ENCODE peak calls at places on chromosomes 11 and 22, in six cellular contexts. S is SW 1271, W is endothelial cell, L is progenitor cell of endocrine pancreas, F is globus pallidus, E is A549. Q is an unnamed sample.

GRCh38 chr22:36612458-36612857 is 83.5 kb upstream of the EIF3D start:
- DNase-seq in S (no peak), L (no peak), F (no peak), E (no peak), W (no peak), Q (no peak)

GRCh38 chr11:32187106-32187505 is 96.2 kb downstream of the RCN1 start:
- DNase-seq in F (no peak), S (no peak), E (no peak), W (no peak), L (no peak), Q (no peak)

GRCh38 chr11:64120951-64121569 is 44.9 kb downstream of the MACROD1 start:
- DNase-seq in L (no peak), F (no peak), W (no peak), S (no peak), E (peak), Q (no peak)

GRCh38 chr11:23875407-23875950 is 621.4 kb upstream of the LUZP2 start:
- DNase-seq in E (no peak), L (no peak), W (no peak), S (no peak), F (no peak), Q (no peak)

GRCh38 chr22:49827853-49828598 is at the start of gene BRD1:
- DNase-seq in W (peak), E (peak), L (no peak), S (peak), F (peak), Q (peak)

GRCh38 chr11:16902979-16903378 is 111.2 kb downstream of the PLEKHA7 start:
- DNase-seq in W (no peak), E (no peak), F (no peak), S (no peak), L (no peak), Q (no peak)

GRCh38 chr11:113351061-113351460 is 36.5 kb upstream of the ANKK1 start:
- DNase-seq in W (no peak), L (no peak), S (no peak), E (no peak), F (no peak), Q (no peak)

GRCh38 chr22:50071432-50072166 is 13.5 kb upstream of the TTLL8 start:
- DNase-seq in S (no peak), E (no peak), L (no peak), F (no peak), W (no peak), Q (no peak)

GRCh38 chr11:58769308-58769707 is 37.6 kb upstream of the GLYAT start:
- DNase-seq in E (no peak), S (no peak), L (no peak), W (no peak), F (no peak), Q (no peak)

GRCh38 chr22:50399751-50400331 is 56.7 kb downstream of the PPP6R2 start:
- DNase-seq in E (peak), F (peak), W (peak), S (peak), L (no peak), Q (peak)

GRCh38 chr11:69062873-69063665 is 14.3 kb downstream of the TPCN2 start:
- DNase-seq in F (no peak), E (no peak), L (no peak), W (no peak), S (no peak), Q (no peak)

GRCh38 chr11:12214751-12215150 is 104.4 kb downstream of the MICAL2 start:
- DNase-seq in W (no peak), F (no peak), S (no peak), E (no peak), L (no peak), Q (no peak)

GRCh38 chr11:110331626-110332025 is 35.2 kb upstream of the RDX start:
- DNase-seq in E (no peak), S (no peak), F (no peak), W (no peak), L (no peak), Q (no peak)

GRCh38 chr11:19513253-19513652 is 199.4 kb upstream of the NAV2 start:
- DNase-seq in L (no peak), F (no peak), E (no peak), S (no peak), W (no peak), Q (no peak)

GRCh38 chr11:35390737-35391682 is 28.3 kb downstream of the SLC1A2 start:
- DNase-seq in E (peak), F (no peak), W (no peak), S (peak), L (no peak), Q (no peak)

GRCh38 chr11:94652735-94653284 is 85.6 kb downstream of the PIWIL4 start:
- DNase-seq in L (no peak), W (no peak), F (no peak), E (no peak), S (no peak), Q (no peak)